ENCODE peak calls at places on chromosome 11, in five cellular contexts. S is heart right ventricle, H is HepG2, T is AG04450, C is heart left ventricle. B is an unnamed sample.

GRCh38 chr11:128508785-128509518 is 78.4 kb downstream of the ETS1 start:
- DNase-seq in S (no peak), H (no peak), T (no peak), C (no peak), B (no peak)

GRCh38 chr11:78168539-78169477 is 19.6 kb downstream of the KCTD21 start:
- DNase-seq in S (peak), H (peak), T (peak), C (peak), B (no peak)

GRCh38 chr11:60981515-60981914 is 10.0 kb downstream of the CD6 start:
- DNase-seq in S (no peak), H (no peak), T (no peak), C (no peak), B (no peak)

GRCh38 chr11:126393143-126393542 is 37.7 kb downstream of the ST3GAL4 start:
- DNase-seq in S (no peak), H (no peak), T (no peak), C (no peak), B (no peak)

GRCh38 chr11:70627219-70627618 is 228.9 kb downstream of the CTTN start:
- DNase-seq in S (no peak), H (peak), T (no peak), C (no peak), B (no peak)

GRCh38 chr11:104823638-104824037 is 74.6 kb downstream of the CASP12 start:
- DNase-seq in S (no peak), H (no peak), T (no peak), C (no peak), B (no peak)

GRCh38 chr11:72418834-72419560 is 15.3 kb downstream of the CLPB start:
- DNase-seq in S (no peak), H (no peak), T (no peak), C (no peak), B (peak)

GRCh38 chr11:132490976-132491375 is 1041.3 kb downstream of the OPCML start:
- DNase-seq in S (no peak), H (no peak), T (peak), C (no peak), B (no peak)

GRCh38 chr11:36249271-36249670 is 40.0 kb downstream of the COMMD9 start:
- DNase-seq in S (no peak), H (no peak), T (peak), C (no peak), B (no peak)

GRCh38 chr11:10925149-10925926 is 67.5 kb upstream of the ZBED5 start:
- DNase-seq in S (no peak), H (no peak), T (no peak), C (no peak), B (no peak)

GRCh38 chr11:103433380-103433779 is 324.2 kb downstream of the DYNC2H1 start:
- DNase-seq in S (no peak), H (no peak), T (peak), C (no peak), B (no peak)

GRCh38 chr11:105989124-105989523 is 32.9 kb downstream of the MSANTD4 start:
- DNase-seq in S (no peak), H (no peak), T (no peak), C (no peak), B (no peak)

GRCh38 chr11:111063711-111064110 is 181.8 kb upstream of the POU2AF2 start:
- DNase-seq in S (no peak), H (no peak), T (no peak), C (no peak), B (no peak)

GRCh38 chr11:47259178-47259977 is 1.6 kb downstream of the NR1H3 start:
- DNase-seq in S (peak), H (peak), T (no peak), C (no peak), B (no peak)

GRCh38 chr11:26286472-26287066 is 45.4 kb upstream of the ANO3 start:
- DNase-seq in S (no peak), H (peak), T (no peak), C (no peak), B (no peak)

GRCh38 chr11:35308157-35308556 is 111.2 kb downstream of the SLC1A2 start:
- DNase-seq in S (no peak), H (no peak), T (no peak), C (no peak), B (no peak)

GRCh38 chr11:117633186-117633585 is 163.8 kb downstream of the DSCAML1 start:
- DNase-seq in S (no peak), H (no peak), T (no peak), C (no peak), B (no peak)

GRCh38 chr11:81963018-81963417 is 770.6 kb downstream of the FAM181B start:
- DNase-seq in S (no peak), H (peak), T (no peak), C (no peak), B (no peak)

GRCh38 chr11:43866520-43866919 is 14.1 kb upstream of the ALKBH3 start:
- DNase-seq in S (no peak), H (no peak), T (no peak), C (no peak), B (no peak)

GRCh38 chr11:115606223-115607220 is 102.3 kb upstream of the CADM1 start:
- DNase-seq in S (peak), H (no peak), T (peak), C (no peak), B (no peak)

GRCh38 chr11:96782632-96783031 is 392.8 kb downstream of the JRKL start:
- DNase-seq in S (no peak), H (no peak), T (no peak), C (no peak), B (no peak)

GRCh38 chr11:108958446-108959123 is 293.7 kb downstream of the DDX10 start:
- DNase-seq in S (no peak), H (no peak), T (no peak), C (no peak), B (no peak)

GRCh38 chr11:19704213-19704612 is 8.4 kb upstream of the NAV2 start:
- DNase-seq in S (no peak), H (no peak), T (no peak), C (no peak), B (no peak)

GRCh38 chr11:119389611-119390254 is 8.2 kb upstream of the USP2 start:
- DNase-seq in S (no peak), H (no peak), T (no peak), C (no peak), B (no peak)

GRCh38 chr11:134275534-134276395 is at the start of gene GLB1L3:
- DNase-seq in S (no peak), H (no peak), T (no peak), C (no peak), B (no peak)

GRCh38 chr11:68503281-68503687 is 42.7 kb downstream of the PPP6R3 start:
- DNase-seq in S (peak), H (no peak), T (no peak), C (no peak), B (no peak)

GRCh38 chr11:45146072-45147016 is at the start of gene PRDM11:
- DNase-seq in S (peak), H (no peak), T (peak), C (peak), B (no peak)

GRCh38 chr11:45083544-45084087 is 62.8 kb upstream of the PRDM11 start:
- DNase-seq in S (no peak), H (peak), T (no peak), C (no peak), B (no peak)

GRCh38 chr11:34600339-34601084 is 20.4 kb upstream of the EHF start:
- DNase-seq in S (no peak), H (peak), T (no peak), C (no peak), B (no peak)

GRCh38 chr11:78753297-78753696 is 178.6 kb upstream of the NARS2 start:
- DNase-seq in S (no peak), H (no peak), T (no peak), C (no peak), B (no peak)

DNA sequence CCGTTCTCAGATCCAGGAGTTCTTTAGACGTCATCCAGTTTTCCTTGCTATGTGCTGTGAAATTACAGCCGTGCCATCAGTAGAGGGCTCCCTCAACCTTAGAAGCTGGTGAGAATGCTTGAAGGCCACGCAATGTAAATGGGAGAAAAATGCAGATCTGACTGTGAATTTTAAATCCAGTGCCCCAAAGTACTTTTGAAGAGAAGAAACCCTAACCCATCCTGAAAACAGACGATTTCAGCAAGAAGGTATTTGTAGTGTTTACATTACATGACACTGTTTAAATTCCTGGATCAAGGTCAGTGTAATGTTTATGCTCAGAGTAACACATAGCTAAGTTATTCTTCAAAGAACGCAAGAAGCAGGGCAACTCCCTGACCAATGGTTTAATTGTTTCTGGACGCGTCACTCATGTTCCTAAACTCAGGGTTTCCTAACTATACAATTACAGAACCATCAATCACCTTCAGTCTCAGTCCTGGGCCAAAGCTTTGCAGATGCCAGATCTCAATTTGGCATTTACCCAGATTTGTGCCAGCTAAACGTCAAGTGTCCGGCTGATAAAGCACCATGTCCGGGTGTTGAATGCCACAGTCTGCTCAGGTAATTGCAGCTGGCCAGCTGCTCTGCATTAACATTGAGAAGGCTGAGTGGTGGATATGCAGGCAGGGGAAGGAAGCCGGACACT is 38.2 kb downstream of the ADAMTS8 start:
- DNase-seq in S (no peak), H (peak), T (peak), C (no peak), B (no peak)
- TF ChIP-seq CTCF in S (peak), H (peak), T (peak), C (peak), B (no peak)

GRCh38 chr11:65418431-65418680 is 4.2 kb upstream of the NEAT1 start:
- DNase-seq in S (peak), H (no peak), T (no peak), C (no peak), B (no peak)
- H3K4me3 ChIP-seq in S (peak), H (peak), T (peak), C (peak), B (peak)

GRCh38 chr11:8914661-8915018 is 3.7 kb downstream of the AKIP1 start:
- DNase-seq in S (no peak), H (no peak), T (no peak), C (no peak), B (no peak)
- TF ChIP-seq CTCF in S (no peak), H (no peak), T (no peak), C (no peak), B (no peak)

GRCh38 chr11:705646-706438 is at the start of gene EPS8L2:
- DNase-seq in S (no peak), H (no peak), T (no peak), C (peak), B (no peak)
- H3K4me3 ChIP-seq in S (peak), H (peak), T (peak), C (peak), B (no peak)